ENCODE peak calls at places on chromosomes 12 and 14, in four cellular contexts. C is K562, G is HepG2, F is GM12878. A is an unnamed sample.

GRCh38 chr14:104075530-104076151 is 9.9 kb upstream of the ASPG start:
- DNase-seq in C (no peak), G (no peak), F (no peak), A (peak; percentile 55)

GRCh38 chr12:66947119-66947518 is 268.2 kb upstream of the GRIP1 start:
- DNase-seq in C (no peak), G (no peak), F (no peak), A (no peak)

GRCh38 chr14:97931273-97931672 is 1134.1 kb downstream of the VRK1 start:
- DNase-seq in C (no peak), G (no peak), F (no peak), A (no peak)

GRCh38 chr12:67517181-67517887 is 131.2 kb upstream of the DYRK2 start:
- DNase-seq in C (no peak), G (no peak), F (no peak), A (no peak)

GRCh38 chr12:19894803-19895202 is 455.5 kb downstream of the AEBP2 start:
- DNase-seq in C (no peak), G (no peak), F (peak; percentile 83), A (no peak)

GRCh38 chr14:103594265-103594664 is 31.5 kb downstream of the COA8 start:
- DNase-seq in C (no peak), G (peak; percentile 70), F (no peak), A (peak; percentile 51)

GRCh38 chr14:38405851-38406630 is 150.1 kb upstream of the CLEC14A start:
- DNase-seq in C (no peak), G (no peak), F (no peak), A (peak; percentile 69)

GRCh38 chr12:64678835-64679234 is 68.5 kb downstream of the RASSF3 start:
- DNase-seq in C (no peak), G (no peak), F (no peak), A (no peak)

GRCh38 chr14:93220509-93220908 is 13.5 kb downstream of the UBR7 start:
- DNase-seq in C (no peak), G (no peak), F (no peak), A (no peak)

GRCh38 chr12:46956451-46957035 is 122.9 kb upstream of the PCED1B start:
- DNase-seq in C (no peak), G (no peak), F (no peak), A (no peak)

GRCh38 chr12:95319694-95320331 is 102.2 kb downstream of the VEZT start:
- DNase-seq in C (no peak), G (no peak), F (no peak), A (no peak)

GRCh38 chr12:30794591-30795409 is 40.0 kb upstream of the CAPRIN2 start:
- DNase-seq in C (no peak), G (peak; percentile 67), F (no peak), A (peak; percentile 77)

GRCh38 chr12:78584695-78585094 is 279.9 kb upstream of the SYT1 start:
- DNase-seq in C (no peak), G (peak; percentile 6), F (no peak), A (peak; percentile 83)

GRCh38 chr14:22458737-22459136 is 130.3 kb downstream of the DAD1 start:
- DNase-seq in C (no peak), G (no peak), F (no peak), A (no peak)

GRCh38 chr12:32266756-32267155 is 132.6 kb upstream of the FGD4 start:
- DNase-seq in C (no peak), G (no peak), F (no peak), A (no peak)

GRCh38 chr14:64531567-64531966 is 9.0 kb upstream of the HSPA2 start:
- DNase-seq in C (no peak), G (no peak), F (no peak), A (no peak)

GRCh38 chr14:83706555-83706954 is 1823.4 kb upstream of the FLRT2 start:
- DNase-seq in C (no peak), G (no peak), F (no peak), A (peak; percentile 93)

GRCh38 chr12:123085730-123086487 is 65.0 kb downstream of the PITPNM2 start:
- DNase-seq in C (no peak), G (peak; percentile 68), F (no peak), A (no peak)

GRCh38 chr14:100019156-100019882 is 45.9 kb upstream of the EVL start:
- DNase-seq in C (no peak), G (peak; percentile 84), F (no peak), A (peak; percentile 20)

GRCh38 chr12:29534935-29535334 is 37.4 kb upstream of the OVCH1 start:
- DNase-seq in C (no peak), G (peak; percentile 5), F (no peak), A (peak; percentile 42)

GRCh38 chr14:104004849-104005248 is 62.5 kb upstream of the RD3L start:
- DNase-seq in C (no peak), G (no peak), F (no peak), A (no peak)

GRCh38 chr12:4859478-4860210 is 50.1 kb upstream of the KCNA1 start:
- DNase-seq in C (no peak), G (no peak), F (no peak), A (no peak)

GRCh38 chr12:57738661-57739237 is at the start of gene AGAP2:
- DNase-seq in C (no peak), G (no peak), F (no peak), A (peak; percentile 92)

GRCh38 chr12:57741413-57741789 is 2.9 kb upstream of the AGAP2 start:
- DNase-seq in C (no peak), G (no peak), F (no peak), A (no peak)

GRCh38 chr12:57739914-57740538 is 1.5 kb upstream of the AGAP2 start:
- DNase-seq in C (no peak), G (no peak), F (no peak), A (no peak)

GRCh38 chr12:57739387-57739786 is 845 bp upstream of the AGAP2 start:
- DNase-seq in C (no peak), G (no peak), F (no peak), A (no peak)

GRCh38 chr12:57740656-57741412 is 2.3 kb upstream of the AGAP2 start:
- DNase-seq in C (no peak), G (no peak), F (peak; percentile 53), A (no peak)
- TF ChIP-seq JUNB in C (no peak), G (no peak), F (no peak), A (no peak)

GRCh38 chr12:101697197-101697929 is at the start of gene CHPT1:
- DNase-seq in C (peak; percentile 95), G (peak; percentile 81), F (no peak), A (peak; percentile 85)

GRCh38 chr12:101698782-101699347 is 1.4 kb downstream of the CHPT1 start:
- DNase-seq in C (no peak), G (no peak), F (no peak), A (no peak)

GRCh38 chr12:101700299-101700820 is 2.9 kb downstream of the CHPT1 start:
- DNase-seq in C (no peak), G (no peak), F (no peak), A (no peak)

GRCh38 chr12:101696477-101697196 is 803 bp upstream of the CHPT1 start:
- DNase-seq in C (peak; percentile 75), G (peak; percentile 88), F (no peak), A (peak; percentile 8)

GRCh38 chr12:101697930-101698781 is 716 bp downstream of the CHPT1 start:
- DNase-seq in C (peak; percentile 52), G (peak; percentile 22), F (no peak), A (peak; percentile 37)
- H3K79me2 ChIP-seq in C (peaks cover 59% of the 10 kb centered on the region), G (peaks cover 61% of the 10 kb centered on the region), F (no peaks in the 10 kb centered on the region), A (peaks cover 42% of the 10 kb centered on the region)

DNA sequence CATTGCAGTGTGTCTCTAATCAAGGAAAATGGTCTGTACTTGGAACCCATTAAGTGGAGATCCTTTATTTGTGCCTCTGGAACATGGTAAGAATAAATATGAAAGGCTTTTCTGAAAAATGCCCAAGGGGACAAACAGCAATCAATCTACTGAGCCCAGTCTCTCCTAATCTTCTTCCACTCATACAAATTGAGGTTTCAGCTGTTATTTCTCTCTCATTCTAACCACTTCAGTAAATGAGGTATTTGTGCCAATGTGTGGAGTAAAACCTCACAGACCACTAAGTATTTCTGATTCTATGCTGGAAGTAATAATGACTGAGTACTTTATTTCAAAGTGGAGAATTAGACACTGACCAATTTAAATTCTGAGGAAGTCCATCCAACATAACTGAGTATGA is 82.3 kb upstream of the ST8SIA1 start:
- DNase-seq in C (no peak), G (no peak), F (no peak), A (no peak)
- TF ChIP-seq JUNB in C (no peak), G (no peak), F (no peak), A (no peak)

DNA sequence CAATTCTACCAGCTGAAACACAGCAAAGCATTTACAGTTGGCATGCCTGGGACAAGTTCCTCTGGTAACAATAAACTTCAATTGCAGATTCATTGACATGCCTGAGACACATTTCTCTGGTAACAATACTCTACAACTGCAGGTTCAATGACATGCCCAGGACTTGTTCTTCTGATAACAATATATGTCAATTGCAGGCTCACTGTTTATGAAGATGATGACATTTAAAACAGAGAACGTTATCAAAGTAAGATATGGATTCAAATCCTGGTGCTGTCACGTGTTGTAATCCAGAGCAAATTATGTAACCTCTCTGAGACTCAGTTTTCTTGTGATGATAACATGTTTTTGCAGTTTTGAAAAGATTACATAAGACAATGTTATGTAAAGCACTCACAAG is 20.5 kb downstream of the KITLG start:
- DNase-seq in C (no peak), G (no peak), F (no peak), A (no peak)
- H3K79me2 ChIP-seq in C (no peaks in the 10 kb centered on the region), G (no peaks in the 10 kb centered on the region), F (no peaks in the 10 kb centered on the region), A (no peaks in the 10 kb centered on the region)

GRCh38 chr14:101418601-101419000 is 142.7 kb upstream of the DIO3 start:
- DNase-seq in C (no peak), G (no peak), F (no peak), A (no peak)
- TF ChIP-seq JUNB in C (no peak), G (no peak), F (no peak), A (no peak)

GRCh38 chr12:50145439-50145838 is 21.7 kb downstream of the CERS5 start:
- DNase-seq in C (no peak), G (no peak), F (no peak), A (no peak)
- H3K79me2 ChIP-seq in C (peaks cover 8% of the 10 kb centered on the region), G (peaks cover 8% of the 10 kb centered on the region), F (no peaks in the 10 kb centered on the region), A (peaks cover 40% of the 10 kb centered on the region)

DNA sequence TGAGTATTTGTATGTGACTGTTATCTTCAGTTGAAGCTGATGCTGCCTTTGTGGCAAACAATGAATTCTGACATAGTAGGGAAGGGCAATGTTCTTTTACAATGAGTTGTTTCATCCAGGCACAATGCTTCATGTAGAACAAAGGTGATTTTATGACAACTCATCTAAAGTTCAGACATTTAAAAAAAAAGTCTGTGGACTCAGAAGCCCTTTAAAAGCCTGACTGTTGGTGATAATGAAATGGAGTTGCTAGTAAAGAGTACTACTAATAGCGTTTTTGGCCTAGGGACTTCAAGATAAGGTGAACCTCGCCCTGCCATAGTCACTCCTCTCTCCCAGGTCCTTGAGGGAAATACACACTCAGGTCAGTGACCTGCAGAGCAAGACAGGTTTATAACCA is 105.1 kb downstream of the AKAP6 start:
- DNase-seq in C (peak; percentile 5), G (no peak), F (no peak), A (no peak)
- TF ChIP-seq JUNB in C (no peak), G (no peak), F (no peak), A (no peak)